ENCODE peak calls at places on chromosomes 3 and 15, in six cellular contexts. H is PC-9, M is IMR-90, D is A549, Q is AG09309, P is adrenal gland. N is an unnamed sample.

GRCh38 chr3:62607287-62608029 is 234.1 kb upstream of the FEZF2 start:
- DNase-seq in H (peak; percentile 57), M (peak; percentile 28), D (no peak), Q (peak; percentile 59), P (no peak), N (no peak)

GRCh38 chr3:195909645-195910498 is 1.5 kb upstream of the TNK2 start:
- DNase-seq in H (peak; percentile 92), M (peak; percentile 61), D (peak; percentile 66), Q (no peak), P (peak; percentile 88), N (no peak)

GRCh38 chr15:72197460-72198409 is at the start of gene GRAMD2A:
- DNase-seq in H (peak; percentile 52), M (no peak), D (peak; percentile 30), Q (no peak), P (no peak), N (no peak)

GRCh38 chr3:6421666-6422065 is 439.2 kb upstream of the GRM7 start:
- DNase-seq in H (no peak), M (no peak), D (no peak), Q (no peak), P (no peak), N (no peak)

GRCh38 chr3:108092556-108092955 is 1.7 kb upstream of the CD47 start:
- DNase-seq in H (no peak), M (no peak), D (no peak), Q (no peak), P (no peak), N (no peak)

GRCh38 chr3:58568572-58569286 is 8.5 kb downstream of the FAM107A start:
- DNase-seq in H (peak; percentile 73), M (peak; percentile 63), D (peak; percentile 56), Q (no peak), P (peak; percentile 79), N (no peak)

GRCh38 chr15:90004671-90005070 is 3.5 kb downstream of the ZNF710 start:
- DNase-seq in H (no peak), M (peak; percentile 99), D (peak; percentile 67), Q (peak; percentile 88), P (no peak), N (peak; percentile 90)

GRCh38 chr3:16568532-16568931 is 36.7 kb downstream of the DAZL start:
- DNase-seq in H (no peak), M (no peak), D (no peak), Q (no peak), P (no peak), N (no peak)

GRCh38 chr3:40333416-40333815 is 23.9 kb downstream of the EIF1B start:
- DNase-seq in H (no peak), M (no peak), D (no peak), Q (no peak), P (no peak), N (no peak)

GRCh38 chr3:16147226-16147625 is 27.3 kb upstream of the GALNT15 start:
- DNase-seq in H (no peak), M (peak; percentile 72), D (peak; percentile 22), Q (no peak), P (no peak), N (no peak)

GRCh38 chr3:15443826-15444524 is 16.6 kb downstream of the EAF1 start:
- DNase-seq in H (no peak), M (peak; percentile 25), D (no peak), Q (peak; percentile 46), P (no peak), N (peak; percentile 9)

GRCh38 chr3:11195201-11195600 is 40.9 kb downstream of the HRH1 start:
- DNase-seq in H (no peak), M (no peak), D (no peak), Q (no peak), P (no peak), N (no peak)

GRCh38 chr3:156609115-156609514 is 54.2 kb upstream of the SSR3 start:
- DNase-seq in H (no peak), M (no peak), D (no peak), Q (no peak), P (no peak), N (no peak)

GRCh38 chr3:156608601-156609000 is 53.7 kb upstream of the SSR3 start:
- DNase-seq in H (no peak), M (no peak), D (no peak), Q (no peak), P (no peak), N (no peak)

GRCh38 chr3:156605686-156606605 is 51.0 kb upstream of the SSR3 start:
- DNase-seq in H (peak; percentile 75), M (peak; percentile 69), D (no peak), Q (peak; percentile 39), P (no peak), N (no peak)

GRCh38 chr3:156604642-156605144 is 49.8 kb upstream of the SSR3 start:
- DNase-seq in H (no peak), M (no peak), D (no peak), Q (no peak), P (no peak), N (no peak)

GRCh38 chr3:156606729-156607128 is 51.8 kb upstream of the SSR3 start:
- DNase-seq in H (no peak), M (no peak), D (no peak), Q (no peak), P (no peak), N (no peak)
- H3K4me3 ChIP-seq in H (peak overlapping the region; percentile 56), M (no peak overlapping the region), D (no peak overlapping the region), Q (no peak overlapping the region), P (no peak overlapping the region), N (no peak overlapping the region)

GRCh38 chr3:32899265-32899664 is 52.2 kb upstream of the CCR4 start:
- DNase-seq in H (no peak), M (no peak), D (no peak), Q (no peak), P (no peak), N (no peak)

GRCh38 chr3:32895701-32896100 is 55.7 kb upstream of the CCR4 start:
- DNase-seq in H (no peak), M (no peak), D (no peak), Q (no peak), P (no peak), N (no peak)

GRCh38 chr3:32897202-32897601 is 54.2 kb upstream of the CCR4 start:
- DNase-seq in H (no peak), M (no peak), D (no peak), Q (no peak), P (no peak), N (no peak)

GRCh38 chr3:32896143-32896542 is 55.3 kb upstream of the CCR4 start:
- DNase-seq in H (no peak), M (no peak), D (no peak), Q (no peak), P (no peak), N (no peak)

GRCh38 chr3:32897981-32898623 is 53.3 kb upstream of the CCR4 start:
- DNase-seq in H (no peak), M (no peak), D (no peak), Q (no peak), P (no peak), N (no peak)
- TF ChIP-seq CTCF in H (no peak), M (no peak), D (peak; percentile 7), Q (no peak), P (no peak), N (no peak)

GRCh38 chr3:111738790-111739189 is 120.3 kb upstream of the PHLDB2 start:
- DNase-seq in H (no peak), M (no peak), D (no peak), Q (no peak), P (no peak), N (no peak)

GRCh38 chr3:111739241-111739952 is 119.7 kb upstream of the PHLDB2 start:
- DNase-seq in H (peak; percentile 72), M (peak; percentile 88), D (peak; percentile 85), Q (no peak), P (peak; percentile 65), N (no peak)

GRCh38 chr3:111738238-111738637 is 120.8 kb upstream of the PHLDB2 start:
- DNase-seq in H (no peak), M (no peak), D (no peak), Q (no peak), P (no peak), N (no peak)

GRCh38 chr3:111737056-111737711 is 121.9 kb upstream of the PHLDB2 start:
- DNase-seq in H (no peak), M (no peak), D (no peak), Q (no peak), P (peak; percentile 30), N (no peak)

DNA sequence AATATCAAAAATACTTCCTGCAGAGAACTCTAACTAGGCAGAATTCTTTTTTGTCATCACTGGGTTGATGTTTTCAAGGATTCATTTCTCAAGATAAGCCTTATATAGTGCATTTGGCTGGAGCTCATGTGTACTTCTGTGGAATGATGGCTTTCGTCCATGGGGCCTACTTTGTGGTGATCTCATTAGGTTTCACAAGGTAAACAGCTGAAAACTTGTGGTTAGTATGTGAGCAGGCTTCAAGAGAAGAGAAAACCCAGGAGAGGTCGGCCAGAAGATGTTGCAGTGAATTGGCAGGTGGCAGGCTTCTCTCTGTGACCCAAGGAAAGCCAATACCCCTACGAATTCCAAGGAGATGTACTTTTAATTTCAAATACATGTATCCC is 121.4 kb upstream of the PHLDB2 start:
- DNase-seq in H (peak; percentile 51), M (peak; percentile 98), D (peak; percentile 48), Q (peak; percentile 96), P (peak; percentile 53), N (peak; percentile 97)
- H3K4me3 ChIP-seq in H (no peak overlapping the region), M (no peak overlapping the region), D (no peak overlapping the region), Q (no peak overlapping the region), P (no peak overlapping the region), N (no peak overlapping the region)

GRCh38 chr15:101152914-101153313 is 98.9 kb downstream of the CHSY1 start:
- DNase-seq in H (no peak), M (no peak), D (peak; percentile 45), Q (no peak), P (no peak), N (no peak)
- TF ChIP-seq CTCF in H (peak; percentile 54), M (peak; percentile 10), D (peak; percentile 14), Q (peak; percentile 42), P (peak; percentile 32), N (peak; percentile 21)

GRCh38 chr3:46264002-46264401 is 21.7 kb downstream of the CCR3 start:
- DNase-seq in H (no peak), M (no peak), D (no peak), Q (no peak), P (no peak), N (no peak)

GRCh38 chr3:46258525-46258924 is 16.3 kb downstream of the CCR3 start:
- DNase-seq in H (no peak), M (no peak), D (no peak), Q (no peak), P (no peak), N (no peak)

GRCh38 chr3:46266598-46266997 is 24.3 kb downstream of the CCR3 start:
- DNase-seq in H (peak; percentile 3), M (no peak), D (no peak), Q (no peak), P (no peak), N (no peak)

GRCh38 chr3:46261926-46262594 is 19.8 kb downstream of the CCR3 start:
- DNase-seq in H (no peak), M (peak; percentile 4), D (no peak), Q (no peak), P (no peak), N (no peak)
- H3K4me3 ChIP-seq in H (no peak overlapping the region), M (no peak overlapping the region), D (no peak overlapping the region), Q (no peak overlapping the region), P (no peak overlapping the region), N (no peak overlapping the region)